ENCODE peak calls at places on chromosomes 16 and 17, in eight cellular contexts. One of them, this sample, is unnamed.

GRCh38 chr17:9021158-9021984 is at the start of gene NTN1:
- DNase-seq in PC-3: peak; percentile 17
- DNase-seq in AG09309: no peak
- DNase-seq in glomerular endothelial cell: no peak
- DNase-seq in SHP77: no peak
- DNase-seq in WTC11: peak; percentile 64
- DNase-seq in kidney glomerular epithelial cell: no peak
- DNase-seq in effector CD8-positive, alpha-beta T cell: peak; percentile 20
- DNase-seq in this sample: no peak

GRCh38 chr16:86604436-86605220 is 26.3 kb downstream of the FOXL1 start:
- DNase-seq in PC-3: no peak
- DNase-seq in AG09309: no peak
- DNase-seq in glomerular endothelial cell: no peak
- DNase-seq in SHP77: no peak
- DNase-seq in WTC11: no peak
- DNase-seq in kidney glomerular epithelial cell: no peak
- DNase-seq in effector CD8-positive, alpha-beta T cell: peak; percentile 16
- DNase-seq in this sample: no peak

GRCh38 chr16:4314532-4315184 is 1.2 kb upstream of the GLIS2 start:
- DNase-seq in PC-3: peak; percentile 39
- DNase-seq in AG09309: no peak
- DNase-seq in glomerular endothelial cell: no peak
- DNase-seq in SHP77: peak; percentile 46
- DNase-seq in WTC11: no peak
- DNase-seq in kidney glomerular epithelial cell: peak; percentile 26
- DNase-seq in effector CD8-positive, alpha-beta T cell: no peak
- DNase-seq in this sample: no peak

GRCh38 chr17:28871056-28871579 is 16.3 kb downstream of the ERAL1 start:
- DNase-seq in PC-3: no peak
- DNase-seq in AG09309: no peak
- DNase-seq in glomerular endothelial cell: no peak
- DNase-seq in SHP77: no peak
- DNase-seq in WTC11: no peak
- DNase-seq in kidney glomerular epithelial cell: no peak
- DNase-seq in effector CD8-positive, alpha-beta T cell: no peak
- DNase-seq in this sample: no peak

GRCh38 chr16:56657555-56658430 is at the start of gene MT1F:
- DNase-seq in PC-3: peak; percentile 76
- DNase-seq in AG09309: no peak
- DNase-seq in glomerular endothelial cell: no peak
- DNase-seq in SHP77: no peak
- DNase-seq in WTC11: peak; percentile 92
- DNase-seq in kidney glomerular epithelial cell: peak; percentile 91
- DNase-seq in effector CD8-positive, alpha-beta T cell: peak; percentile 65
- DNase-seq in this sample: no peak

GRCh38 chr17:74296548-74296936 is 22.5 kb downstream of the DNAI2 start:
- DNase-seq in PC-3: peak; percentile 67
- DNase-seq in AG09309: peak; percentile 13
- DNase-seq in glomerular endothelial cell: peak; percentile 3
- DNase-seq in SHP77: peak; percentile 69
- DNase-seq in WTC11: peak; percentile 56
- DNase-seq in kidney glomerular epithelial cell: peak; percentile 71
- DNase-seq in effector CD8-positive, alpha-beta T cell: no peak
- DNase-seq in this sample: no peak

GRCh38 chr16:65543781-65544740 is 422.2 kb upstream of the CDH11 start:
- DNase-seq in PC-3: no peak
- DNase-seq in AG09309: no peak
- DNase-seq in glomerular endothelial cell: no peak
- DNase-seq in SHP77: no peak
- DNase-seq in WTC11: no peak
- DNase-seq in kidney glomerular epithelial cell: no peak
- DNase-seq in effector CD8-positive, alpha-beta T cell: no peak
- DNase-seq in this sample: no peak

GRCh38 chr17:12979826-12980500 is 37.9 kb downstream of the ELAC2 start:
- DNase-seq in PC-3: no peak
- DNase-seq in AG09309: no peak
- DNase-seq in glomerular endothelial cell: no peak
- DNase-seq in SHP77: no peak
- DNase-seq in WTC11: no peak
- DNase-seq in kidney glomerular epithelial cell: no peak
- DNase-seq in effector CD8-positive, alpha-beta T cell: no peak
- DNase-seq in this sample: no peak

GRCh38 chr16:85782476-85782875 is 16.9 kb downstream of the EMC8 start:
- DNase-seq in PC-3: no peak
- DNase-seq in AG09309: no peak
- DNase-seq in glomerular endothelial cell: no peak
- DNase-seq in SHP77: no peak
- DNase-seq in WTC11: no peak
- DNase-seq in kidney glomerular epithelial cell: no peak
- DNase-seq in effector CD8-positive, alpha-beta T cell: no peak
- DNase-seq in this sample: no peak

GRCh38 chr16:3004781-3005284 is 7.9 kb upstream of the CLDN9 start:
- DNase-seq in PC-3: peak; percentile 38
- DNase-seq in AG09309: no peak
- DNase-seq in glomerular endothelial cell: no peak
- DNase-seq in SHP77: no peak
- DNase-seq in WTC11: peak; percentile 64
- DNase-seq in kidney glomerular epithelial cell: no peak
- DNase-seq in effector CD8-positive, alpha-beta T cell: no peak
- DNase-seq in this sample: no peak

GRCh38 chr17:51819341-51819740 is 339.2 kb downstream of the CA10 start:
- DNase-seq in PC-3: no peak
- DNase-seq in AG09309: no peak
- DNase-seq in glomerular endothelial cell: no peak
- DNase-seq in SHP77: no peak
- DNase-seq in WTC11: no peak
- DNase-seq in kidney glomerular epithelial cell: no peak
- DNase-seq in effector CD8-positive, alpha-beta T cell: no peak
- DNase-seq in this sample: no peak

GRCh38 chr17:78862073-78863023 is 21.7 kb upstream of the USP36 start:
- DNase-seq in PC-3: peak; percentile 98
- DNase-seq in AG09309: peak; percentile 87
- DNase-seq in glomerular endothelial cell: peak; percentile 89
- DNase-seq in SHP77: peak; percentile 62
- DNase-seq in WTC11: no peak
- DNase-seq in kidney glomerular epithelial cell: peak; percentile 91
- DNase-seq in effector CD8-positive, alpha-beta T cell: no peak
- DNase-seq in this sample: peak; percentile 94

GRCh38 chr17:58575511-58575910 is 61.1 kb upstream of the MTMR4 start:
- DNase-seq in PC-3: peak; percentile 87
- DNase-seq in AG09309: peak; percentile 34
- DNase-seq in glomerular endothelial cell: no peak
- DNase-seq in SHP77: no peak
- DNase-seq in WTC11: no peak
- DNase-seq in kidney glomerular epithelial cell: no peak
- DNase-seq in effector CD8-positive, alpha-beta T cell: no peak
- DNase-seq in this sample: peak; percentile 9

GRCh38 chr17:31549121-31549524 is 157.6 kb downstream of the RAB11FIP4 start:
- DNase-seq in PC-3: no peak
- DNase-seq in AG09309: no peak
- DNase-seq in glomerular endothelial cell: no peak
- DNase-seq in SHP77: no peak
- DNase-seq in WTC11: no peak
- DNase-seq in kidney glomerular epithelial cell: no peak
- DNase-seq in effector CD8-positive, alpha-beta T cell: no peak
- DNase-seq in this sample: no peak

GRCh38 chr17:77637807-77638182 is 320.7 kb upstream of the TNRC6C start:
- DNase-seq in PC-3: no peak
- DNase-seq in AG09309: no peak
- DNase-seq in glomerular endothelial cell: no peak
- DNase-seq in SHP77: no peak
- DNase-seq in WTC11: peak; percentile 42
- DNase-seq in kidney glomerular epithelial cell: no peak
- DNase-seq in effector CD8-positive, alpha-beta T cell: no peak
- DNase-seq in this sample: no peak

GRCh38 chr16:31108035-31108793 is at the start of gene BCKDK:
- DNase-seq in PC-3: peak; percentile 65
- DNase-seq in AG09309: no peak
- DNase-seq in glomerular endothelial cell: no peak
- DNase-seq in SHP77: peak; percentile 91
- DNase-seq in WTC11: peak; percentile 77
- DNase-seq in kidney glomerular epithelial cell: peak; percentile 38
- DNase-seq in effector CD8-positive, alpha-beta T cell: peak; percentile 29
- DNase-seq in this sample: no peak

GRCh38 chr16:84497418-84497817 is 7.0 kb downstream of the MEAK7 start:
- DNase-seq in PC-3: no peak
- DNase-seq in AG09309: no peak
- DNase-seq in glomerular endothelial cell: no peak
- DNase-seq in SHP77: no peak
- DNase-seq in WTC11: no peak
- DNase-seq in kidney glomerular epithelial cell: no peak
- DNase-seq in effector CD8-positive, alpha-beta T cell: no peak
- DNase-seq in this sample: no peak

GRCh38 chr16:27779719-27780161 is 229.8 kb downstream of the KATNIP start:
- DNase-seq in PC-3: no peak
- DNase-seq in AG09309: peak; percentile 10
- DNase-seq in glomerular endothelial cell: no peak
- DNase-seq in SHP77: peak; percentile 27
- DNase-seq in WTC11: peak; percentile 82
- DNase-seq in kidney glomerular epithelial cell: no peak
- DNase-seq in effector CD8-positive, alpha-beta T cell: no peak
- DNase-seq in this sample: no peak

GRCh38 chr17:80124351-80124981 is 22.5 kb downstream of the EIF4A3 start:
- DNase-seq in PC-3: peak; percentile 28
- DNase-seq in AG09309: no peak
- DNase-seq in glomerular endothelial cell: no peak
- DNase-seq in SHP77: peak; percentile 85
- DNase-seq in WTC11: peak; percentile 75
- DNase-seq in kidney glomerular epithelial cell: no peak
- DNase-seq in effector CD8-positive, alpha-beta T cell: no peak
- DNase-seq in this sample: no peak

GRCh38 chr16:10067406-10067805 is 114.8 kb downstream of the GRIN2A start:
- DNase-seq in PC-3: no peak
- DNase-seq in AG09309: no peak
- DNase-seq in glomerular endothelial cell: no peak
- DNase-seq in SHP77: no peak
- DNase-seq in WTC11: no peak
- DNase-seq in kidney glomerular epithelial cell: no peak
- DNase-seq in effector CD8-positive, alpha-beta T cell: no peak
- DNase-seq in this sample: no peak

GRCh38 chr16:85528528-85529387 is 84.4 kb upstream of the GSE1 start:
- DNase-seq in PC-3: no peak
- DNase-seq in AG09309: no peak
- DNase-seq in glomerular endothelial cell: no peak
- DNase-seq in SHP77: no peak
- DNase-seq in WTC11: no peak
- DNase-seq in kidney glomerular epithelial cell: no peak
- DNase-seq in effector CD8-positive, alpha-beta T cell: no peak
- DNase-seq in this sample: no peak

GRCh38 chr17:13792314-13792713 is 190.6 kb upstream of the HS3ST3A1 start:
- DNase-seq in PC-3: no peak
- DNase-seq in AG09309: peak; percentile 31
- DNase-seq in glomerular endothelial cell: no peak
- DNase-seq in SHP77: no peak
- DNase-seq in WTC11: no peak
- DNase-seq in kidney glomerular epithelial cell: peak; percentile 10
- DNase-seq in effector CD8-positive, alpha-beta T cell: no peak
- DNase-seq in this sample: no peak

This sample was measured in BJ.